ENCODE peak calls at places on chromosome 20, in four cellular contexts. One of them, this sample, is unnamed.

GRCh38 chr20:63861981-63862901 is 943 bp downstream of the ABHD16B start:
- DNase-seq in neuronal stem cell: no peak
- DNase-seq in prostate gland: no peak
- DNase-seq in body of pancreas: no peak
- DNase-seq in this sample: no peak

GRCh38 chr20:4555188-4555893 is 166.4 kb upstream of the PRND start:
- DNase-seq in prostate gland: no peak
- DNase-seq in body of pancreas: no peak
- DNase-seq in neuronal stem cell: no peak
- DNase-seq in this sample: no peak

GRCh38 chr20:17835941-17836861 is 132.4 kb downstream of the SNX5 start:
- DNase-seq in prostate gland: no peak
- DNase-seq in neuronal stem cell: no peak
- DNase-seq in body of pancreas: peak; percentile 45
- DNase-seq in this sample: no peak

GRCh38 chr20:15375836-15376235 is 1038.4 kb upstream of the FLRT3 start:
- DNase-seq in neuronal stem cell: no peak
- DNase-seq in prostate gland: no peak
- DNase-seq in body of pancreas: no peak
- DNase-seq in this sample: no peak

GRCh38 chr20:53692465-53693067 is 98.9 kb upstream of the ZNF217 start:
- DNase-seq in neuronal stem cell: no peak
- DNase-seq in prostate gland: no peak
- DNase-seq in body of pancreas: no peak
- DNase-seq in this sample: no peak

GRCh38 chr20:50303573-50304500 is 113.2 kb downstream of the CEBPB start:
- DNase-seq in prostate gland: peak; percentile 52
- DNase-seq in body of pancreas: peak; percentile 82
- DNase-seq in neuronal stem cell: no peak
- DNase-seq in this sample: no peak

GRCh38 chr20:53698321-53698978 is 104.8 kb upstream of the ZNF217 start:
- DNase-seq in body of pancreas: no peak
- DNase-seq in prostate gland: no peak
- DNase-seq in neuronal stem cell: no peak
- DNase-seq in this sample: no peak

GRCh38 chr20:50252715-50253500 is 62.3 kb downstream of the CEBPB start:
- DNase-seq in neuronal stem cell: no peak
- DNase-seq in prostate gland: no peak
- DNase-seq in body of pancreas: no peak
- DNase-seq in this sample: no peak

GRCh38 chr20:53981752-53982437 is 88.5 kb downstream of the BCAS1 start:
- DNase-seq in body of pancreas: no peak
- DNase-seq in neuronal stem cell: no peak
- DNase-seq in prostate gland: no peak
- DNase-seq in this sample: no peak

GRCh38 chr20:13851279-13851678 is 66.5 kb downstream of the NDUFAF5 start:
- DNase-seq in neuronal stem cell: no peak
- DNase-seq in body of pancreas: no peak
- DNase-seq in prostate gland: no peak
- DNase-seq in this sample: no peak

GRCh38 chr20:64254156-64254555 is 1.4 kb upstream of the PCMTD2 start:
- DNase-seq in neuronal stem cell: no peak
- DNase-seq in prostate gland: no peak
- DNase-seq in body of pancreas: no peak
- DNase-seq in this sample: no peak

GRCh38 chr20:23187759-23188158 is 101.6 kb upstream of the CD93 start:
- DNase-seq in body of pancreas: peak; percentile 43
- DNase-seq in neuronal stem cell: no peak
- DNase-seq in prostate gland: peak; percentile 49
- DNase-seq in this sample: no peak

GRCh38 chr20:54623923-54624569 is 148.7 kb downstream of the DOK5 start:
- DNase-seq in neuronal stem cell: no peak
- DNase-seq in body of pancreas: peak; percentile 54
- DNase-seq in prostate gland: no peak
- DNase-seq in this sample: no peak

GRCh38 chr20:51412333-51412761 is 130.2 kb downstream of the NFATC2 start:
- DNase-seq in prostate gland: no peak
- DNase-seq in body of pancreas: no peak
- DNase-seq in neuronal stem cell: no peak
- DNase-seq in this sample: no peak

GRCh38 chr20:50517817-50518154 is 7.6 kb downstream of the PTPN1 start:
- DNase-seq in neuronal stem cell: no peak
- DNase-seq in prostate gland: no peak
- DNase-seq in body of pancreas: no peak
- DNase-seq in this sample: no peak

GRCh38 chr20:23212482-23212881 is 126.4 kb upstream of the CD93 start:
- DNase-seq in body of pancreas: no peak
- DNase-seq in neuronal stem cell: no peak
- DNase-seq in prostate gland: no peak
- DNase-seq in this sample: no peak

GRCh38 chr20:2849529-2849928 is 9.0 kb downstream of the VPS16 start:
- DNase-seq in body of pancreas: no peak
- DNase-seq in neuronal stem cell: no peak
- DNase-seq in prostate gland: no peak
- DNase-seq in this sample: no peak

GRCh38 chr20:37348643-37349516 is 2.9 kb downstream of the SRC start:
- DNase-seq in neuronal stem cell: no peak
- DNase-seq in prostate gland: no peak
- DNase-seq in body of pancreas: no peak
- DNase-seq in this sample: no peak

GRCh38 chr20:62485701-62486089 is 9.9 kb upstream of the GATA5 start:
- DNase-seq in body of pancreas: no peak
- DNase-seq in prostate gland: no peak
- DNase-seq in neuronal stem cell: no peak
- DNase-seq in this sample: no peak

GRCh38 chr20:32965581-32966373 is 38.5 kb downstream of the SUN5 start:
- DNase-seq in prostate gland: no peak
- DNase-seq in body of pancreas: no peak
- DNase-seq in neuronal stem cell: no peak
- DNase-seq in this sample: no peak

GRCh38 chr20:62064788-62065668 is 653 bp downstream of the TAF4 start:
- DNase-seq in body of pancreas: peak; percentile 46
- DNase-seq in prostate gland: no peak
- DNase-seq in neuronal stem cell: no peak
- DNase-seq in this sample: peak; percentile 65

GRCh38 chr20:19540401-19540800 is 217.7 kb upstream of the RIN2 start:
- DNase-seq in prostate gland: no peak
- DNase-seq in neuronal stem cell: no peak
- DNase-seq in body of pancreas: peak; percentile 8
- DNase-seq in this sample: no peak

GRCh38 chr20:25459916-25460590 is 52.6 kb downstream of the GINS1 start:
- DNase-seq in prostate gland: no peak
- DNase-seq in neuronal stem cell: no peak
- DNase-seq in body of pancreas: no peak
- DNase-seq in this sample: no peak

GRCh38 chr20:50645253-50646068 is 45.9 kb downstream of the RIPOR3 start:
- DNase-seq in neuronal stem cell: no peak
- DNase-seq in body of pancreas: peak; percentile 92
- DNase-seq in prostate gland: peak; percentile 51
- DNase-seq in this sample: no peak

GRCh38 chr20:6008254-6008653 is 45.6 kb downstream of the LRRN4 start:
- DNase-seq in neuronal stem cell: no peak
- DNase-seq in body of pancreas: peak; percentile 56
- DNase-seq in prostate gland: peak; percentile 58
- DNase-seq in this sample: no peak

GRCh38 chr20:6866741-6867140 is 99.3 kb downstream of the BMP2 start:
- DNase-seq in prostate gland: no peak
- DNase-seq in body of pancreas: no peak
- DNase-seq in neuronal stem cell: no peak
- DNase-seq in this sample: no peak

GRCh38 chr20:20568604-20569205 is 143.7 kb downstream of the RALGAPA2 start:
- DNase-seq in body of pancreas: peak; percentile 43
- DNase-seq in neuronal stem cell: peak; percentile 35
- DNase-seq in prostate gland: no peak
- DNase-seq in this sample: peak; percentile 77

GRCh38 chr20:23626040-23626620 is 11.6 kb downstream of the CST3 start:
- DNase-seq in prostate gland: no peak
- DNase-seq in body of pancreas: no peak
- DNase-seq in neuronal stem cell: no peak
- DNase-seq in this sample: no peak

GRCh38 chr20:58416057-58416456 is 27.0 kb downstream of the VAPB start:
- DNase-seq in neuronal stem cell: no peak
- DNase-seq in prostate gland: no peak
- DNase-seq in body of pancreas: no peak
- DNase-seq in this sample: no peak

GRCh38 chr20:53623454-53624206 is 30.0 kb upstream of the ZNF217 start:
- DNase-seq in neuronal stem cell: peak; percentile 26
- DNase-seq in prostate gland: peak; percentile 69
- DNase-seq in body of pancreas: peak; percentile 79
- DNase-seq in this sample: no peak

DNA sequence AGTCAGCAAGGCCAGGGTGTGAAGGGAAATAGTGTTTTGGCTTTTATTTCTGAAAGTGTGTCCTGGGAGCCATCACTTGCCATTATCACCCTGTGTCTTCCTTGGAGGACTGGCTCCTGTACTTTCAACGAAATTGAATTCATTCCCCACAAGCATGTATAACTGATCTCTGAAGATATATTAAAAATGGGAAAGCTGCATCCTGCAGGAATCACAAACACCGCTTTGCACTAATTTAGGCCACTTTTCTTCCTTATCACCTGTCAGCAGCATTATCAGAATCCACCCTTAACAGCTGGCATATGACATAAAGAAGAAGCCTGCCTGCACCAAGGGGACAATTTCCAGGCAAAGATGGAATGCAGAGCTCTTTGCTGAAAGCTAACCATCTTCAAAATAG is 56.2 kb downstream of the LAMP5 start:
- DNase-seq in body of pancreas: no peak
- DNase-seq in neuronal stem cell: no peak
- DNase-seq in prostate gland: no peak
- DNase-seq in this sample: no peak
- H3K4me1 ChIP-seq in body of pancreas: peaks cover 4% of the 10 kb centered on the region
- H3K4me1 ChIP-seq in neuronal stem cell: peaks cover 18% of the 10 kb centered on the region
- H3K4me1 ChIP-seq in prostate gland: no peaks in the 10 kb centered on the region
- H3K4me1 ChIP-seq in this sample: no peaks in the 10 kb centered on the region

GRCh38 chr20:33999025-33999629 is 5.4 kb downstream of the RALY start:
- DNase-seq in body of pancreas: no peak
- DNase-seq in prostate gland: no peak
- DNase-seq in neuronal stem cell: no peak
- DNase-seq in this sample: no peak

GRCh38 chr20:34004790-34005457 is 11.2 kb downstream of the RALY start:
- DNase-seq in neuronal stem cell: no peak
- DNase-seq in body of pancreas: no peak
- DNase-seq in prostate gland: no peak
- DNase-seq in this sample: no peak

GRCh38 chr20:34004227-34004626 is 10.5 kb downstream of the RALY start:
- DNase-seq in body of pancreas: no peak
- DNase-seq in prostate gland: no peak
- DNase-seq in neuronal stem cell: no peak
- DNase-seq in this sample: no peak

DNA sequence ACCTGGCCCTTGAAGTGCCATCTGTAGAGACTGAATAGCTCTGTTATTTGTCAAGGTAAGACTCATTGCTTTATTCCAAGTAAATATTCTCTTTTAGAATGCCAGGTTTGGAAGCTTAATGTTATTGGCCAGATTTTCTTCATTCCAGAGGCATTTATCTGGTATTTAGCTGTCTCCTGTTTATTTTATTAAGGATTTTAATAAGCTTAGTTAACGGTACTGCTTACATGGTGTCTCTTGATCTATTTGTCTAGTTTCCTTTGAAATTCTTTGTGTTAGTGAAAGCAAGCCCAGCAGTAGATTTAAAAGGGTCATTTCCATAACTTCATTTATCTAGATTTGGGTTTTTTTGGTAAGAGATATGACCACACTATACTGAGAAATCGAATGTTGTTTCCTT is 7.7 kb downstream of the RALY start:
- DNase-seq in body of pancreas: no peak
- DNase-seq in neuronal stem cell: no peak
- DNase-seq in prostate gland: no peak
- DNase-seq in this sample: no peak
- H3K4me1 ChIP-seq in body of pancreas: peaks cover 71% of the 10 kb centered on the region
- H3K4me1 ChIP-seq in neuronal stem cell: no peaks in the 10 kb centered on the region
- H3K4me1 ChIP-seq in prostate gland: no peaks in the 10 kb centered on the region
- H3K4me1 ChIP-seq in this sample: peaks cover 6% of the 10 kb centered on the region

GRCh38 chr20:46832555-46832954 is 62.1 kb upstream of the EYA2 start:
- DNase-seq in neuronal stem cell: no peak
- DNase-seq in body of pancreas: no peak
- DNase-seq in prostate gland: no peak
- DNase-seq in this sample: no peak

GRCh38 chr20:46828471-46828870 is 66.2 kb upstream of the EYA2 start:
- DNase-seq in neuronal stem cell: no peak
- DNase-seq in body of pancreas: no peak
- DNase-seq in prostate gland: no peak
- DNase-seq in this sample: no peak

GRCh38 chr20:46833360-46833759 is 61.3 kb upstream of the EYA2 start:
- DNase-seq in neuronal stem cell: no peak
- DNase-seq in body of pancreas: no peak
- DNase-seq in prostate gland: no peak
- DNase-seq in this sample: no peak

GRCh38 chr20:46830886-46831632 is 63.6 kb upstream of the EYA2 start:
- DNase-seq in neuronal stem cell: no peak
- DNase-seq in prostate gland: no peak
- DNase-seq in body of pancreas: no peak
- DNase-seq in this sample: no peak

GRCh38 chr20:46831633-46832011 is 63.0 kb upstream of the EYA2 start:
- DNase-seq in prostate gland: no peak
- DNase-seq in neuronal stem cell: no peak
- DNase-seq in body of pancreas: no peak
- DNase-seq in this sample: no peak
- H3K4me1 ChIP-seq in prostate gland: no peaks in the 10 kb centered on the region
- H3K4me1 ChIP-seq in neuronal stem cell: no peaks in the 10 kb centered on the region
- H3K4me1 ChIP-seq in body of pancreas: no peaks in the 10 kb centered on the region
- H3K4me1 ChIP-seq in this sample: no peaks in the 10 kb centered on the region

GRCh38 chr20:48357714-48358113 is 470.1 kb downstream of the PREX1 start:
- DNase-seq in neuronal stem cell: no peak
- DNase-seq in body of pancreas: no peak
- DNase-seq in prostate gland: no peak
- DNase-seq in this sample: no peak

GRCh38 chr20:48358176-48358575 is 469.6 kb downstream of the PREX1 start:
- DNase-seq in body of pancreas: no peak
- DNase-seq in prostate gland: no peak
- DNase-seq in neuronal stem cell: no peak
- DNase-seq in this sample: no peak

GRCh38 chr20:48364055-48364454 is 463.7 kb downstream of the PREX1 start:
- DNase-seq in body of pancreas: no peak
- DNase-seq in prostate gland: no peak
- DNase-seq in neuronal stem cell: no peak
- DNase-seq in this sample: no peak

GRCh38 chr20:48360338-48360698 is 467.5 kb downstream of the PREX1 start:
- DNase-seq in body of pancreas: no peak
- DNase-seq in neuronal stem cell: no peak
- DNase-seq in prostate gland: no peak
- DNase-seq in this sample: no peak

GRCh38 chr20:48359692-48360337 is 468.0 kb downstream of the PREX1 start:
- DNase-seq in prostate gland: no peak
- DNase-seq in body of pancreas: no peak
- DNase-seq in neuronal stem cell: no peak
- DNase-seq in this sample: no peak
- H3K4me1 ChIP-seq in prostate gland: no peaks in the 10 kb centered on the region
- H3K4me1 ChIP-seq in body of pancreas: no peaks in the 10 kb centered on the region
- H3K4me1 ChIP-seq in neuronal stem cell: peaks cover 3% of the 10 kb centered on the region
- H3K4me1 ChIP-seq in this sample: no peaks in the 10 kb centered on the region